ENCODE peak calls at places on chromosomes 16 and 17, in four cellular contexts. I is mammary epithelial cell, J is endodermal cell, V is uterus. F is an unnamed sample.

GRCh38 chr16:2331199-2331931 is 9.2 kb downstream of the ABCA3 start:
- DNase-seq in V (no peak), J (no peak), I (no peak), F (no peak)

GRCh38 chr16:68503334-68503733 is 35.8 kb upstream of the ZFP90 start:
- DNase-seq in V (no peak), J (no peak), I (peak; percentile 54), F (no peak)

GRCh38 chr17:6088141-6088540 is 18.0 kb downstream of the WSCD1 start:
- DNase-seq in J (no peak), V (no peak), I (no peak), F (no peak)

GRCh38 chr17:37079735-37080134 is 131.0 kb downstream of the AATF start:
- DNase-seq in V (no peak), J (no peak), I (peak; percentile 48), F (no peak)

GRCh38 chr16:50581830-50582229 is 33.6 kb downstream of the NKD1 start:
- DNase-seq in I (no peak), J (no peak), V (no peak), F (no peak)

GRCh38 chr17:44152875-44153274 is 11.1 kb downstream of the HROB start:
- DNase-seq in J (no peak), V (no peak), I (peak; percentile 85), F (no peak)

GRCh38 chr16:77437859-77438258 is 3.0 kb upstream of the ADAMTS18 start:
- DNase-seq in J (no peak), V (no peak), I (no peak), F (no peak)

GRCh38 chr16:27138257-27138656 is 65.1 kb upstream of the KDM8 start:
- DNase-seq in V (no peak), J (no peak), I (no peak), F (no peak)

GRCh38 chr17:56821847-56822534 is 11.7 kb downstream of the C17orf67 start:
- DNase-seq in J (no peak), I (no peak), V (no peak), F (no peak)

GRCh38 chr16:15492091-15492740 is 57.8 kb downstream of the BMERB1 start:
- DNase-seq in I (no peak), V (no peak), J (no peak), F (no peak)

GRCh38 chr17:17533901-17534441 is 37.8 kb upstream of the RASD1 start:
- DNase-seq in V (no peak), I (no peak), J (no peak), F (no peak)

GRCh38 chr16:67659675-67660563 is at the start of gene ACD:
- DNase-seq in J (peak; percentile 96), I (peak; percentile 93), V (peak; percentile 88), F (peak; percentile 90)

DNA sequence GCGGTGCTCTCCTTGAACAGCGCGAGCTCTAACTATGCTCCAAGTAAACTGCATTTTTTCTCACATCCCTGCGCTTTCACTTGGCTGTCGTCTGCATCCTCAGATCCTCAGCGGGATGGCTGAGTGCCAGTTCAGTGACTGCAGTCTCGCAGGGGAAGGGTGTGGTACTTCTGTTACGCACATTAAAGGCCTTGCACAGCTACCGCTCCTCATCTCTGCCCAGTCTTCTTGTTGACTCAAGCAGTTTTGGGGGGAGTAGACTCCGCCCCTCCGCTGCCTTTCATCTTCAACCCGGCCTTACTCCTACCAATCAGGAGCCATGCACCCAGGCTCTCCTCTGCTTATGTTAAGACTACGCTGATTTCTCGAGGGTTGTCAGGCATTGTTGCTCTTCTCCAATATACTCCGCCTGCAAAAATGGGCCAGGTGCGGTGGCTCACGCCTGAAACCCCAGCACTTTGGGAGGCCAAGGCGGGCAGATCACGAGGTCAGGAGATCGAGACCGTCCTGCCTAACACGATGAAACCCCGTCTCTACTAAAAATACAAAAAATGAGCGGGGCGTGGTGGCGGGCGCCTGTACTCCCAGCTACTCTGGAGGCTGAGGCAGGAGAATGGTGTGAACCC is 10.0 kb downstream of the ATP5PD start:
- DNase-seq in I (no peak), V (peak; percentile 86), J (peak; percentile 79), F (no peak)
- H3K27ac ChIP-seq in I (no peak overlapping the region), V (peak overlapping the region; percentile 94), J (peak overlapping the region; percentile 29), F (no peak overlapping the region)

DNA sequence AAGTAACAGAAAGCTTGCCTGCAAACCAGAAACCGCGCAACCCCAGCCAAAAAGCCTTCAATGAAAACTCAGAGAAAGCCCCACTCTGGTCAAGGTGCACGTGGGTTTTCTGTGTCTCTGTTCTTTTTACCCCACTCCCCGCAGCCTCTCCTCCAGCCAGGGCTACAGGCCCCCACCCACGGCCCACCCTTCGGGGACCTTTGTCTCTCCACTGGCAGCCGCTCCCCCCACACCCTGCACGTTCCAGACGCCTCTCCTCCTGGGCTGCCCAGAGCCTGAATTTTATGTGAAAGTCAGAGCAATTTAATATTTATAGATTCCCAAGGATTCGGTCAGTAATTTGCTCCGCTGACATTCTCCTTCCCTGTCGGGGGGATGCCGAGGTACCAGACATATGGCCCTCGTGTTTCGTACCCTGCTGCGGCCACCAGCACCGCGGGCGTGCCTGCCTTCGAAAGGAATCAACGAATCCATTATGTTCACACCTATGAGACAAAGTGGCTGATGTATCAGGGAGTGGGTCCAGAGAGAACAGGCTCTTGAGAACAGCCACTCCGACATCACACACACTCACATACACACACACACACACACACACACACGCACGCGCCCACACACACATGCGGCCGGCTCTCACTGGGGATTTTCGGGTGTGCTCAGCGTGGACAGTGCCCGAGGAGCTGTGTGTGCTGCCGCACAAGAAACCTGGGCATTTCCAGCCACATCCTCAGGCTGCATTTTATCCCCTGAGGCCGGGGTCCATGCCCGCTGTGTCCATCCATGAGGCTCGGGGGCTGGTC is 24.4 kb downstream of the MRM3 start:
- DNase-seq in I (no peak), V (no peak), J (no peak), F (no peak)
- H3K4me3 ChIP-seq in I (no peak overlapping the region), V (no peak overlapping the region), J (no peak overlapping the region), F (no peak overlapping the region)

GRCh38 chr16:26058326-26058725 is 366.6 kb downstream of the HS3ST4 start:
- DNase-seq in J (peak; percentile 73), V (no peak), I (no peak), F (no peak)

GRCh38 chr16:26050489-26050888 is 358.7 kb downstream of the HS3ST4 start:
- DNase-seq in I (no peak), J (peak; percentile 59), V (no peak), F (no peak)

GRCh38 chr16:26051078-26051477 is 359.3 kb downstream of the HS3ST4 start:
- DNase-seq in I (no peak), J (peak; percentile 84), V (no peak), F (no peak)

DNA sequence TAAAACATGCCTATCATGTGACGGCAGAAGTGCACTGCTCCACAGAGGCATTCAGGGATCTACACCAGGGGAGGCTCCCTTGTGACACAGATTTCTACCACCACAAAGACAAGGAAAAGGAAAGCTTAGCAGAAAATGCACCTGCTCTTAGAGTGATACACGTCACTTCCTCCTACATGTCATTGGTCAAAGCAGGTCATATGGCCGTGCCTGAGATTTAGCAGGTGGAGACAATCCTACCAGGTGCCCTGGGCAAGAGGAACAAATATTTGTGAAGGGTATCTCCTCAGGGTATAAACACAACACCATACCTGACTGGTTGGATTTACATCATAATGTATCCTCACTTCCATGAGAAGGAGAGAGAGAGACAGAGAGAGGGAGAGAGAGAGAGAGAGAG is 362.1 kb downstream of the HS3ST4 start:
- DNase-seq in J (no peak), V (no peak), I (no peak), F (no peak)
- H3K27ac ChIP-seq in J (no peak overlapping the region), V (no peak overlapping the region), I (no peak overlapping the region), F (no peak overlapping the region)

GRCh38 chr17:78798695-78799559 is 16.9 kb upstream of the CYTH1 start:
- DNase-seq in J (no peak), I (peak; percentile 37), V (no peak), F (no peak)
- H3K4me3 ChIP-seq in J (no peak overlapping the region), I (no peak overlapping the region), V (no peak overlapping the region), F (no peak overlapping the region)

GRCh38 chr16:71927383-71927782 is 32.1 kb downstream of the IST1 start:
- DNase-seq in I (peak; percentile 81), J (no peak), V (peak; percentile 70), F (peak; percentile 87)
- H3K27ac ChIP-seq in I (no peak overlapping the region), J (no peak overlapping the region), V (peak overlapping the region; percentile 59), F (peak overlapping the region; percentile 4)